ENCODE peak calls at places on chromosomes 11 and 22, in eight cellular contexts. P, Y, H, K, U, D, F and Q are unnamed samples.

GRCh38 chr11:45161252-45162063 is 15.0 kb downstream of the PRDM11 start:
- DNase-seq in P (peak), Y (no peak), H (no peak), K (no peak), U (peak), D (no peak), F (no peak), Q (no peak)

GRCh38 chr11:553083-553948 is 7.2 kb downstream of the LMNTD2 start:
- DNase-seq in P (no peak), Y (no peak), H (no peak), K (no peak), U (no peak), D (no peak), F (no peak), Q (no peak)

GRCh38 chr11:76863196-76863777 is 2.6 kb downstream of the ACER3 start:
- DNase-seq in P (no peak), Y (no peak), H (no peak), K (no peak), U (no peak), D (no peak), F (no peak), Q (no peak)

GRCh38 chr11:70944636-70945035 is 307.7 kb downstream of the SHANK2 start:
- DNase-seq in P (no peak), Y (no peak), H (no peak), K (no peak), U (no peak), D (no peak), F (no peak), Q (no peak)

GRCh38 chr11:38060930-38061329 is 1462.9 kb upstream of the RAG2 start:
- DNase-seq in P (no peak), Y (no peak), H (no peak), K (no peak), U (no peak), D (peak), F (no peak), Q (no peak)

GRCh38 chr22:37630839-37631435 is 8.5 kb upstream of the SH3BP1 start:
- DNase-seq in P (no peak), Y (no peak), H (peak), K (no peak), U (no peak), D (no peak), F (no peak), Q (no peak)

GRCh38 chr11:28728666-28729065 is 620.5 kb downstream of the METTL15 start:
- DNase-seq in P (no peak), Y (no peak), H (no peak), K (no peak), U (no peak), D (no peak), F (no peak), Q (no peak)

GRCh38 chr11:69992943-69993694 is 85.0 kb upstream of the ANO1 start:
- DNase-seq in P (no peak), Y (no peak), H (no peak), K (no peak), U (no peak), D (no peak), F (no peak), Q (no peak)

GRCh38 chr11:69210660-69211035 is 54.9 kb downstream of the SMIM38 start:
- DNase-seq in P (peak), Y (no peak), H (no peak), K (no peak), U (no peak), D (no peak), F (no peak), Q (no peak)

GRCh38 chr11:77072851-77073327 is 6.1 kb downstream of the CAPN5 start:
- DNase-seq in P (no peak), Y (no peak), H (no peak), K (no peak), U (no peak), D (no peak), F (no peak), Q (no peak)

GRCh38 chr11:60065801-60066200 is 9.3 kb downstream of the MS4A3 start:
- DNase-seq in P (no peak), Y (no peak), H (no peak), K (no peak), U (no peak), D (no peak), F (no peak), Q (no peak)

GRCh38 chr11:32385998-32386397 is 49.3 kb downstream of the WT1 start:
- DNase-seq in P (no peak), Y (no peak), H (peak), K (no peak), U (peak), D (peak), F (no peak), Q (no peak)

GRCh38 chr11:64226507-64227051 is 505 bp downstream of the NUDT22 start:
- DNase-seq in P (peak), Y (no peak), H (no peak), K (no peak), U (no peak), D (no peak), F (peak), Q (peak)

GRCh38 chr11:33724644-33725035 is 11.6 kb downstream of the CD59 start:
- DNase-seq in P (no peak), Y (no peak), H (no peak), K (no peak), U (no peak), D (peak), F (no peak), Q (no peak)

GRCh38 chr11:75810637-75811383 is 4.2 kb upstream of the UVRAG start:
- DNase-seq in P (peak), Y (no peak), H (no peak), K (no peak), U (no peak), D (no peak), F (no peak), Q (no peak)

GRCh38 chr11:70483077-70483861 is 84.9 kb downstream of the CTTN start:
- DNase-seq in P (no peak), Y (no peak), H (peak), K (no peak), U (no peak), D (peak), F (no peak), Q (no peak)

GRCh38 chr11:75740681-75741080 is 23.0 kb downstream of the MOGAT2 start:
- DNase-seq in P (no peak), Y (no peak), H (no peak), K (no peak), U (no peak), D (no peak), F (no peak), Q (no peak)

GRCh38 chr11:14184548-14184947 is 174.4 kb downstream of the RRAS2 start:
- DNase-seq in P (no peak), Y (no peak), H (peak), K (no peak), U (no peak), D (peak), F (no peak), Q (no peak)

GRCh38 chr11:93542753-93543246 is 391 bp downstream of the SMCO4 start:
- DNase-seq in P (peak), Y (no peak), H (no peak), K (no peak), U (no peak), D (no peak), F (no peak), Q (no peak)

GRCh38 chr22:19461506-19461905 is 14.0 kb upstream of the C22orf39 start:
- DNase-seq in P (no peak), Y (no peak), H (no peak), K (no peak), U (no peak), D (no peak), F (no peak), Q (no peak)

GRCh38 chr11:133240908-133241307 is 291.4 kb downstream of the OPCML start:
- DNase-seq in P (no peak), Y (no peak), H (no peak), K (no peak), U (no peak), D (no peak), F (no peak), Q (no peak)

GRCh38 chr11:64909653-64910343 is 7.2 kb downstream of the ATG2A start:
- DNase-seq in P (no peak), Y (no peak), H (no peak), K (no peak), U (no peak), D (no peak), F (no peak), Q (no peak)

GRCh38 chr11:96178014-96178745 is 164.8 kb downstream of the MAML2 start:
- DNase-seq in P (no peak), Y (no peak), H (no peak), K (no peak), U (no peak), D (no peak), F (no peak), Q (no peak)

GRCh38 chr11:3056296-3057068 is 741 bp downstream of the CARS1 start:
- DNase-seq in P (peak), Y (no peak), H (no peak), K (no peak), U (peak), D (no peak), F (no peak), Q (no peak)

GRCh38 chr11:2928605-2929510 is at the start of gene PHLDA2:
- DNase-seq in P (peak), Y (peak), H (peak), K (no peak), U (peak), D (peak), F (peak), Q (peak)

GRCh38 chr22:39654959-39655579 is 84.5 kb downstream of the CACNA1I start:
- DNase-seq in P (no peak), Y (no peak), H (no peak), K (no peak), U (no peak), D (no peak), F (no peak), Q (no peak)

GRCh38 chr11:70501933-70502540 is 103.7 kb downstream of the CTTN start:
- DNase-seq in P (peak), Y (no peak), H (no peak), K (no peak), U (no peak), D (no peak), F (no peak), Q (no peak)

GRCh38 chr22:40001800-40002577 is 7.2 kb downstream of the FAM83F start:
- DNase-seq in P (no peak), Y (no peak), H (no peak), K (no peak), U (no peak), D (no peak), F (no peak), Q (no peak)

GRCh38 chr11:15931497-15931896 is 424.8 kb downstream of the SOX6 start:
- DNase-seq in P (no peak), Y (no peak), H (no peak), K (no peak), U (no peak), D (no peak), F (no peak), Q (no peak)

GRCh38 chr22:50170453-50171318 is at the start of gene PANX2:
- DNase-seq in P (peak), Y (no peak), H (peak), K (no peak), U (peak), D (peak), F (no peak), Q (no peak)
- H3K4me3 ChIP-seq in P (peak), Y (peak), H (peak), K (peak), U (peak), D (no peak), F (no peak), Q (no peak)

GRCh38 chr11:62565100-62565802 is 8.4 kb downstream of the EEF1G start:
- DNase-seq in P (no peak), Y (no peak), H (no peak), K (no peak), U (no peak), D (no peak), F (no peak), Q (no peak)
- H3K27ac ChIP-seq in P (no peak), Y (no peak), H (peak), K (no peak), U (peak), D (no peak), F (no peak), Q (no peak)

GRCh38 chr11:6608726-6609501 is 3.1 kb downstream of the TAF10 start:
- DNase-seq in P (no peak), Y (no peak), H (no peak), K (no peak), U (no peak), D (peak), F (no peak), Q (no peak)

GRCh38 chr11:6609502-6610015 is 2.5 kb downstream of the TAF10 start:
- DNase-seq in P (no peak), Y (no peak), H (no peak), K (no peak), U (no peak), D (no peak), F (no peak), Q (no peak)

GRCh38 chr11:6612008-6612815 is at the start of gene TAF10:
- DNase-seq in P (peak), Y (peak), H (peak), K (peak), U (peak), D (peak), F (peak), Q (peak)

GRCh38 chr11:6611092-6612007 is 666 bp downstream of the TAF10 start:
- DNase-seq in P (peak), Y (no peak), H (no peak), K (no peak), U (peak), D (peak), F (no peak), Q (no peak)

DNA sequence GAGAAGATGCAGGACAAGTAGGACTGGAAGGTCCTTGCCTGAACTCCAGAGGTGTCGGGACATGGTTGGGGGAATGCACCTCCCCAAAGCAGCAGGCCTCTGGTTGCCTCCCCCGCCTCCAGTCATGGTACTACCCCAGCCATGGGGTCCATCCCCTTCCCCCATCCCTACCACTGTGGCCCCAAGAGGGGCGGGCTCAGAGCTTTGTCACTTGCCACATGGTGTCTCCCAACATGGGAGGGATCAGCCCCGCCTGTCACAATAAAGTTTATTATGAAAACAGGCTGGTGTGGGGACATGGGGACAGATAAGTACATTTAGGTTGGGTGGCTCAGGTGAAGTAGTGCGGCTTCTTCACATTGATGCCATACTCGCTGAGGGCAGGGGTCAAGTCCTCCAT is 1.4 kb downstream of the TAF10 start:
- DNase-seq in P (no peak), Y (no peak), H (no peak), K (no peak), U (no peak), D (no peak), F (no peak), Q (no peak)
- H3K4me3 ChIP-seq in P (peak), Y (peak), H (no peak), K (peak), U (peak), D (no peak), F (no peak), Q (no peak)

GRCh38 chr22:45763236-45763624 is 91.6 kb downstream of the ATXN10 start:
- DNase-seq in P (no peak), Y (no peak), H (no peak), K (no peak), U (no peak), D (no peak), F (no peak), Q (no peak)
- H3K27ac ChIP-seq in P (no peak), Y (no peak), H (peak), K (no peak), U (peak), D (no peak), F (no peak), Q (no peak)

DNA sequence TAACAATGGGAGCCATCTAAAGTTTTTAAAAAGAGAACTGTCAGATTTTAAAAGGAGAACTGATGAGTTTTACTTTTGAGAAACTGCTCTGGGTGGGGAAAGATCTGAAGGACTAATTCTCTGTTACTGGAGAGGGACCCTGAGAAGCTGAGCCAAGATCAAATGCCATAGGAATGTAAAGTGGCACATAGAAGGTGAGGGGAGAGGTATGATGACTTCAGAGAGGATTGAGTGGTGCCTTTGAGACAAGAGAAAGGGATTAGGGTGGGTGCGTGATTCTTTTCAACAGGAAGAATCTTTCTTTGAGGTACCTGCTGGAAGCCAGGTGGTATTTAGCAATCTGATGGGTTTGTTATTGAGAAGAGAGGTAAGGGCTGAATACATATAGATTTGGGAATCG is 9.0 kb downstream of the CRKL start:
- DNase-seq in P (no peak), Y (no peak), H (no peak), K (no peak), U (no peak), D (no peak), F (no peak), Q (no peak)
- H3K4me3 ChIP-seq in P (no peak), Y (no peak), H (no peak), K (no peak), U (no peak), D (no peak), F (no peak), Q (no peak)

DNA sequence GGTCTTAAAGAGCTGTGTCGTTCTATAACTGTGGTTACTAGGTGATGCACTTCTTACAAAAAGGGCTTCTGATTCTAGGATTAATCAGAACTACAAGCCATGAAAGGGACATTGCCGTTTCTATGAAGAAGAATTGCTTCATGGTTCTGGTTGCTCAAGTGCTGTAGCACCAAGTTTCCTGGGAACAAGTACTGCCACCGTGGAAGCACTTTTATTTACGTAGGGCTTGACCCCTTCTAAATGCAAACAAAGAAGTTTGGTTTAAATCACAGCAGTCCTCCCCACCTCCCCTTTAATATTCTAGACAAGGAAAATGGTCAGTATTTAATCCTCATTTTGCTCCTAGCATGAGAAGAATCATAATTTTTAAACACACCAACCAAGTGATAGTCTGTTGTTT is 9.8 kb downstream of the YAP1 start:
- DNase-seq in P (no peak), Y (no peak), H (no peak), K (no peak), U (peak), D (peak), F (no peak), Q (no peak)
- H3K27ac ChIP-seq in P (no peak), Y (peak), H (peak), K (no peak), U (peak), D (peak), F (no peak), Q (no peak)

DNA sequence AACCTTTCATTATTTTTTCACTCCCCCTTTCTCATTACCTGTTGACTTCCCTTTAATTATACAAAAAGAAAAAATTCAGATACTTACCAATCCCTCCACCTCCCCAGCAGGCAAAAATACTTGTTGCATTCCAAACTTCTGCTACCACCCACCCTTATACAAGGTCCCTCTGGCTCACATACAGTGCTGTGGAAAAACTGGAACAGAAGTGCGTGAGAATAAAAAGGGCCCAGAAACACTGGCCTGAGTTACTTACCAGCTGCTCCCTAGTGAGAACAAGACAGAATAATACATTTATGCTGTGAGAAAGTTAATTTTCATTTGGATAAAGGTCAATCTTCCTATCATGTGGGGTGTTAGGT is 46.9 kb upstream of the RAPSN start:
- DNase-seq in P (no peak), Y (no peak), H (no peak), K (no peak), U (no peak), D (peak), F (no peak), Q (no peak)
- H3K4me3 ChIP-seq in P (no peak), Y (no peak), H (no peak), K (no peak), U (no peak), D (no peak), F (no peak), Q (no peak)